ENCODE peak calls at places on chromosomes 7 and 10, in nine cellular contexts. K is NB4, O is sigmoid colon, D is gastrocnemius medialis, C is ovary, G is transverse colon, M is body of pancreas, Z is uterus, E is Peyer's patch. B is an unnamed sample.
A peak's percentile ranks its signal among the peaks of the same experiment; 100 is the strongest.

GRCh38 chr7:84042110-84042539 is 152.5 kb downstream of the SEMA3A start:
- DNase-seq in K (no peak), O (no peak), D (no peak), C (no peak), G (no peak), M (no peak), Z (no peak), E (no peak), B (no peak)

GRCh38 chr10:607545-608196 is 81.8 kb downstream of the DIP2C start:
- DNase-seq in K (no peak), O (peak; percentile 54), D (no peak), C (no peak), G (no peak), M (no peak), Z (no peak), E (no peak), B (no peak)

GRCh38 chr10:92837462-92837861 is 10.9 kb upstream of the EXOC6 start:
- DNase-seq in K (no peak), O (no peak), D (no peak), C (no peak), G (no peak), M (no peak), Z (no peak), E (no peak), B (peak; percentile 31)

GRCh38 chr10:86756511-86757109 is at the start of gene BMPR1A:
- DNase-seq in K (no peak), O (no peak), D (peak; percentile 85), C (peak; percentile 91), G (no peak), M (peak; percentile 92), Z (no peak), E (no peak), B (no peak)

GRCh38 chr7:116674508-116675173 is 2.6 kb downstream of the MET start:
- DNase-seq in K (no peak), O (no peak), D (no peak), C (no peak), G (no peak), M (no peak), Z (no peak), E (no peak), B (no peak)

GRCh38 chr10:28805390-28805789 is 128.1 kb downstream of the BAMBI start:
- DNase-seq in K (no peak), O (no peak), D (no peak), C (no peak), G (no peak), M (no peak), Z (no peak), E (no peak), B (no peak)

GRCh38 chr10:126902157-126902556 is 3.1 kb upstream of the DOCK1 start:
- DNase-seq in K (no peak), O (no peak), D (no peak), C (no peak), G (no peak), M (peak; percentile 25), Z (no peak), E (no peak), B (no peak)

GRCh38 chr7:80636709-80637108 is 1.7 kb upstream of the CD36 start:
- DNase-seq in K (no peak), O (no peak), D (no peak), C (no peak), G (no peak), M (no peak), Z (no peak), E (no peak), B (no peak)

GRCh38 chr7:148962823-148963582 is 65.3 kb downstream of the PDIA4 start:
- DNase-seq in K (peak; percentile 79), O (peak; percentile 82), D (peak; percentile 22), C (peak; percentile 63), G (peak; percentile 73), M (peak; percentile 70), Z (peak; percentile 70), E (peak; percentile 72), B (no peak)

GRCh38 chr7:22238354-22239311 is 118.3 kb downstream of the RAPGEF5 start:
- DNase-seq in K (no peak), O (no peak), D (no peak), C (no peak), G (no peak), M (no peak), Z (no peak), E (no peak), B (no peak)

DNA sequence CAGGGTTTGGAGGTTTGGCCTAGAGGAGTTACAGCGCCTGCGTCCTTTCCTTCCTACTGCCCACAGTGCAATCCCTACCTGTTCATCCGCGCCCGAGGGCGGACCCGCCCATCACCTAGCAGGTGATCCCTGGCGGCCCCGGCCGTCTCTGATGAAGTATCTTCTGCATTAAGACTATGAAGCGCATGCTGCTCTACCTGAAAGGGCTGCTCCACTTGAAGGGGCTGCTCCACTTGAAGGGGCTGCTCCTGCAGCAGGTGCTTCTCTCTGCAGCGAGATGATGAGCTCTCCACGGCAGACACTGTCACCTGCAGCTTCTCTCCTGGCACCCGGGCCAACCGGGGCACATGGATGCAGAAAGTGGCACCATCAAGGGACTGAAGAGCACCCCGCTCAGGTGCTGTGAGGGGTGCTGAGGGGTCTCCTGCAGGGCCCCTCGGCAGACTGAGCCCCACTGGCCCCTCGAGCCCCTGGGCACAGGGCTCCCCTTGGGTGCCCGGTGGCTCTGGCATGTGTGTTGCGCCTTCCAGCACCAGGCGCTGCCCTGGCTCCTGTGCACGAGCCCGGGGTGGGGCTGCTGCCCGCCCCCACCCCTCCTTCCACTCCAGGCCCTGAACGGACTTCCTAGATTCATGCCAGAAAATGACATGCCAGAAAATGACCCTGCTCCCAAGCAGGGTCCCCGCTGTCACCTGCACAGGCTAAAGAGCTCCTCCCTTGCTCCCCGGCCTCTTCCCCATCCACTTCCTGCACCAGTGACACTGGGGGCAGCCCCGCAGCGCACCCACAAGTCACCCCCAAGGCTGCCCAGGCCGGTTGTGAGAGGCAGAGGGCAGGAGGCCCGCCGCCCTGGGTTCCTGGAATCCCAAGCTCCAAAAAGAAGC is 29.4 kb downstream of the WDR86 start:
- DNase-seq in K (no peak), O (no peak), D (no peak), C (no peak), G (no peak), M (no peak), Z (no peak), E (peak; percentile 49), B (no peak)
- H3K4me3 ChIP-seq in K (no peak overlapping the region), O (no peak overlapping the region), D (no peak overlapping the region), C (no peak overlapping the region), G (no peak overlapping the region), M (no peak overlapping the region), Z (no peak overlapping the region), E (no peak overlapping the region), B (no peak overlapping the region)

GRCh38 chr10:127979566-127979965 is 72.7 kb downstream of the PTPRE start:
- DNase-seq in K (no peak), O (no peak), D (no peak), C (no peak), G (no peak), M (no peak), Z (no peak), E (no peak), B (no peak)

GRCh38 chr10:127977368-127978009 is 70.6 kb downstream of the PTPRE start:
- DNase-seq in K (peak; percentile 72), O (peak; percentile 88), D (peak; percentile 45), C (no peak), G (peak; percentile 55), M (peak; percentile 53), Z (peak; percentile 46), E (no peak), B (no peak)

GRCh38 chr10:127980898-127981297 is 74.0 kb downstream of the PTPRE start:
- DNase-seq in K (no peak), O (no peak), D (no peak), C (no peak), G (no peak), M (no peak), Z (no peak), E (no peak), B (no peak)

GRCh38 chr10:127978481-127978880 is 71.6 kb downstream of the PTPRE start:
- DNase-seq in K (no peak), O (no peak), D (no peak), C (no peak), G (no peak), M (no peak), Z (no peak), E (no peak), B (no peak)

GRCh38 chr10:127979017-127979416 is 72.1 kb downstream of the PTPRE start:
- DNase-seq in K (peak; percentile 50), O (no peak), D (no peak), C (no peak), G (no peak), M (no peak), Z (no peak), E (no peak), B (no peak)
- TF ChIP-seq POLR2A in K (no peak), O (no peak), D (no peak), C (no peak), G (no peak), M (no peak), Z (no peak), E (no peak), B (no peak)

DNA sequence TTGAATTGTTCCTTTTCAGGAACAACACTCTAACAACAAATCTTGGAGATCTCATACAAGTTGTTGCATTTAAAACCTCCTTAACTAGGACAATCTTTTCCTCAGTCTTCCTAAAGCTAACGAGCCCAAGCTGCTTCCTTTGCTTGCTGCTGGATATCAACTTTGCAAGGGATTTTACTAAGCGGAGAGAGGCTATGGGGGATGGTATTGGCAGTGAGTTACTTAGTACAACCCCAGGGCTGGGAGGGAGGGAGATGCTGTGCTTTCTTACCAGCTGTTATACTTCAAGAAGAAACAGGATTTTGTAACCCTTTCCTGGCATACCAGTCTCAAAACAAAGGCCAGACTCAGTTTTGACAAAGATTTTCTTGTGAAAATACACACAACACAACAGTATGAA is 19.5 kb upstream of the COL1A2 start:
- DNase-seq in K (no peak), O (peak; percentile 94), D (no peak), C (peak; percentile 79), G (peak; percentile 38), M (peak; percentile 19), Z (peak; percentile 62), E (no peak), B (no peak)
- H3K4me3 ChIP-seq in K (no peak overlapping the region), O (peak overlapping the region; percentile 24), D (no peak overlapping the region), C (no peak overlapping the region), G (no peak overlapping the region), M (no peak overlapping the region), Z (peak overlapping the region; percentile 14), E (no peak overlapping the region), B (peak overlapping the region; percentile 30)

GRCh38 chr7:129147723-129148122 is 3.2 kb downstream of the TSPAN33 start:
- DNase-seq in K (no peak), O (no peak), D (no peak), C (no peak), G (no peak), M (no peak), Z (no peak), E (no peak), B (no peak)

GRCh38 chr7:129143724-129144094 is 798 bp upstream of the TSPAN33 start:
- DNase-seq in K (no peak), O (no peak), D (no peak), C (no peak), G (no peak), M (no peak), Z (no peak), E (no peak), B (no peak)

GRCh38 chr7:129144834-129145668 is 544 bp downstream of the TSPAN33 start:
- DNase-seq in K (no peak), O (no peak), D (no peak), C (no peak), G (no peak), M (no peak), Z (no peak), E (no peak), B (no peak)

GRCh38 chr7:129146237-129146979 is 1.9 kb downstream of the TSPAN33 start:
- DNase-seq in K (no peak), O (no peak), D (no peak), C (no peak), G (no peak), M (no peak), Z (no peak), E (no peak), B (no peak)

GRCh38 chr7:129144095-129144833 is at the start of gene TSPAN33:
- DNase-seq in K (peak; percentile 74), O (peak; percentile 88), D (peak; percentile 59), C (peak; percentile 54), G (peak; percentile 80), M (peak; percentile 83), Z (peak; percentile 67), E (peak; percentile 81), B (peak; percentile 96)
- TF ChIP-seq POLR2A in K (no peak), O (no peak), D (no peak), C (no peak), G (no peak), M (no peak), Z (no peak), E (no peak), B (no peak)

B was measured in esophagus muscularis mucosa.